ENCODE peak calls at places on chromosomes 6 and 20, in ten cellular contexts. G, K, C, O, Y, I, R, S, T and J are unnamed samples.

GRCh38 chr6:55917756-55918415 is 42.5 kb upstream of the BMP5 start:
- DNase-seq in G (no peak), K (no peak), C (no peak), O (peak), Y (no peak), I (no peak), R (no peak), S (no peak), T (no peak), J (no peak)

GRCh38 chr6:46788791-46789190 is 4.4 kb upstream of the MEP1A start:
- DNase-seq in G (no peak), K (no peak), C (no peak), O (no peak), Y (no peak), I (no peak), R (no peak), S (no peak), T (no peak), J (no peak)

GRCh38 chr6:105968230-105968954 is 117.7 kb upstream of the PRDM1 start:
- DNase-seq in G (no peak), K (no peak), C (no peak), O (no peak), Y (no peak), I (peak), R (no peak), S (no peak), T (no peak), J (no peak)

GRCh38 chr6:88381289-88381642 is 215.1 kb upstream of the CNR1 start:
- DNase-seq in G (no peak), K (no peak), C (no peak), O (no peak), Y (no peak), I (no peak), R (no peak), S (no peak), T (no peak), J (no peak)

GRCh38 chr6:617485-618100 is 39.3 kb downstream of the HUS1B start:
- DNase-seq in G (no peak), K (peak), C (no peak), O (no peak), Y (peak), I (no peak), R (no peak), S (no peak), T (no peak), J (no peak)

GRCh38 chr20:58651823-58652605 is 931 bp downstream of the STX16 start:
- DNase-seq in G (peak), K (peak), C (no peak), O (peak), Y (peak), I (no peak), R (peak), S (no peak), T (peak), J (peak)

GRCh38 chr20:46027245-46027853 is 1.7 kb upstream of the SLC12A5 start:
- DNase-seq in G (no peak), K (peak), C (no peak), O (peak), Y (no peak), I (no peak), R (no peak), S (peak), T (peak), J (peak)

GRCh38 chr20:50340586-50340985 is 150.0 kb downstream of the CEBPB start:
- DNase-seq in G (no peak), K (no peak), C (no peak), O (no peak), Y (no peak), I (no peak), R (no peak), S (no peak), T (no peak), J (no peak)

GRCh38 chr6:134049176-134049575 is 3.2 kb downstream of the SLC2A12 start:
- DNase-seq in G (no peak), K (no peak), C (no peak), O (no peak), Y (no peak), I (no peak), R (no peak), S (no peak), T (no peak), J (no peak)

GRCh38 chr6:106792536-106793236 is 163.3 kb downstream of the QRSL1 start:
- DNase-seq in G (no peak), K (no peak), C (no peak), O (no peak), Y (no peak), I (no peak), R (no peak), S (no peak), T (no peak), J (no peak)

GRCh38 chr6:1109134-1109533 is 202.8 kb upstream of the FOXQ1 start:
- DNase-seq in G (no peak), K (no peak), C (no peak), O (no peak), Y (no peak), I (no peak), R (no peak), S (no peak), T (no peak), J (no peak)

GRCh38 chr6:170146640-170147039 is 144.2 kb downstream of the DLL1 start:
- DNase-seq in G (no peak), K (no peak), C (no peak), O (no peak), Y (no peak), I (no peak), R (no peak), S (no peak), T (no peak), J (no peak)

GRCh38 chr6:96032646-96033045 is 16.9 kb downstream of the FUT9 start:
- DNase-seq in G (no peak), K (no peak), C (no peak), O (no peak), Y (no peak), I (no peak), R (no peak), S (no peak), T (no peak), J (no peak)

GRCh38 chr6:4136354-4136831 is 1.0 kb upstream of the ECI2 start:
- DNase-seq in G (no peak), K (no peak), C (no peak), O (no peak), Y (no peak), I (no peak), R (no peak), S (no peak), T (no peak), J (no peak)

GRCh38 chr20:47544240-47544639 is 42.6 kb downstream of the NCOA3 start:
- DNase-seq in G (no peak), K (no peak), C (peak), O (peak), Y (no peak), I (no peak), R (no peak), S (no peak), T (peak), J (peak)

GRCh38 chr6:21469213-21469612 is 124.3 kb upstream of the SOX4 start:
- DNase-seq in G (no peak), K (no peak), C (no peak), O (no peak), Y (no peak), I (no peak), R (no peak), S (no peak), T (no peak), J (no peak)

GRCh38 chr20:23298155-23298554 is 52.4 kb upstream of the NXT1 start:
- DNase-seq in G (no peak), K (no peak), C (no peak), O (peak), Y (no peak), I (no peak), R (no peak), S (no peak), T (no peak), J (peak)

GRCh38 chr6:166167801-166168615 is at the start of gene TBXT:
- DNase-seq in G (no peak), K (peak), C (no peak), O (no peak), Y (no peak), I (no peak), R (no peak), S (no peak), T (no peak), J (no peak)

GRCh38 chr6:38509713-38510112 is 130.0 kb downstream of the BTBD9 start:
- DNase-seq in G (no peak), K (peak), C (peak), O (peak), Y (no peak), I (no peak), R (no peak), S (peak), T (peak), J (peak)

GRCh38 chr20:3658708-3659491 is 4.3 kb downstream of the GFRA4 start:
- DNase-seq in G (no peak), K (no peak), C (no peak), O (peak), Y (no peak), I (no peak), R (no peak), S (no peak), T (peak), J (no peak)

GRCh38 chr6:112308476-112308875 is 38.7 kb upstream of the RFPL4B start:
- DNase-seq in G (no peak), K (no peak), C (no peak), O (peak), Y (no peak), I (no peak), R (no peak), S (no peak), T (peak), J (no peak)

GRCh38 chr20:43921227-43921780 is 6.7 kb downstream of the TOX2 start:
- DNase-seq in G (no peak), K (no peak), C (no peak), O (no peak), Y (peak), I (no peak), R (no peak), S (no peak), T (no peak), J (no peak)

GRCh38 chr20:56934888-56935287 is 305.8 kb downstream of the TFAP2C start:
- DNase-seq in G (no peak), K (no peak), C (no peak), O (no peak), Y (no peak), I (no peak), R (no peak), S (no peak), T (no peak), J (no peak)